ENCODE peak calls at places on chromosome 9, in six cellular contexts. T is left lung, N is dorsolateral prefrontal cortex, F is ovary, C is AG04450, S is upper lobe of right lung. L is an unnamed sample.

GRCh38 chr9:4936823-4937222 is 48.2 kb upstream of the JAK2 start:
- DNase-seq in N (no peak), T (no peak), C (no peak), F (no peak), S (no peak), L (no peak)

GRCh38 chr9:82721596-82721995 is 341.3 kb downstream of the RASEF start:
- DNase-seq in F (no peak), C (no peak), S (no peak), T (no peak), N (no peak), L (no peak)

GRCh38 chr9:133803745-133804144 is 65.6 kb upstream of the SARDH start:
- DNase-seq in F (no peak), N (no peak), C (no peak), T (no peak), S (no peak), L (no peak)

GRCh38 chr9:81976351-81976750 is 12.2 kb upstream of the SPATA31D1 start:
- DNase-seq in F (no peak), T (no peak), N (no peak), S (no peak), C (no peak), L (no peak)

GRCh38 chr9:120892748-120893584 is 16.0 kb upstream of the PHF19 start:
- DNase-seq in S (no peak), N (no peak), C (peak), F (no peak), T (no peak), L (no peak)

GRCh38 chr9:38263534-38263933 is 129.0 kb upstream of the ALDH1B1 start:
- DNase-seq in T (no peak), C (no peak), F (no peak), N (no peak), S (no peak), L (peak)

GRCh38 chr9:133711428-133712220 is 26.5 kb downstream of the SARDH start:
- DNase-seq in N (no peak), S (peak), F (peak), C (peak), T (peak), L (no peak)

GRCh38 chr9:99076483-99077171 is 28.3 kb upstream of the TGFBR1 start:
- DNase-seq in N (no peak), T (no peak), F (no peak), C (no peak), S (no peak), L (no peak)

GRCh38 chr9:78370991-78371390 is 74.1 kb downstream of the PSAT1 start:
- DNase-seq in S (no peak), T (no peak), C (no peak), F (no peak), N (no peak), L (no peak)

GRCh38 chr9:70315389-70315788 is 56.6 kb downstream of the SMC5 start:
- DNase-seq in C (no peak), F (no peak), S (no peak), N (no peak), T (no peak), L (no peak)

GRCh38 chr9:95124582-95125359 is 192.7 kb downstream of the FANCC start:
- DNase-seq in T (no peak), C (no peak), N (no peak), S (no peak), F (no peak), L (no peak)

GRCh38 chr9:21252727-21253547 is 13.1 kb upstream of the IFNA14 start:
- DNase-seq in C (no peak), N (peak), S (peak), T (peak), F (no peak), L (peak)

GRCh38 chr9:117138257-117138656 is 276.6 kb downstream of the ASTN2 start:
- DNase-seq in C (no peak), T (no peak), F (no peak), N (peak), S (no peak), L (no peak)

GRCh38 chr9:133708770-133709611 is 29.2 kb downstream of the SARDH start:
- DNase-seq in C (no peak), N (peak), T (peak), F (peak), S (peak), L (no peak)

GRCh38 chr9:34378376-34379060 is 1.8 kb upstream of the MYORG start:
- DNase-seq in N (no peak), T (no peak), F (no peak), S (no peak), C (no peak), L (no peak)

GRCh38 chr9:132745911-132746709 is 75.8 kb downstream of the GTF3C4 start:
- DNase-seq in C (no peak), F (no peak), T (no peak), S (peak), N (no peak), L (no peak)

GRCh38 chr9:89993678-89994630 is 389.1 kb downstream of the GADD45G start:
- DNase-seq in N (no peak), T (no peak), S (peak), C (no peak), F (no peak), L (no peak)

GRCh38 chr9:5389109-5389732 is 48.5 kb downstream of the PLGRKT start:
- DNase-seq in T (no peak), C (peak), F (no peak), S (no peak), N (no peak), L (no peak)

GRCh38 chr9:134293576-134294227 is 32.6 kb upstream of the RXRA start:
- DNase-seq in N (peak), S (no peak), F (no peak), T (peak), C (no peak), L (peak)

GRCh38 chr9:132350861-132351315 is 3.9 kb downstream of the SETX start:
- DNase-seq in C (no peak), F (no peak), T (no peak), N (no peak), S (no peak), L (no peak)

GRCh38 chr9:113153599-113153998 is 2.8 kb downstream of the SLC31A2 start:
- DNase-seq in N (no peak), S (no peak), T (no peak), C (no peak), F (no peak), L (no peak)

GRCh38 chr9:121398374-121398773 is 28.3 kb upstream of the STOM start:
- DNase-seq in F (no peak), C (peak), S (no peak), T (no peak), N (no peak), L (peak)

GRCh38 chr9:130036099-130036498 is 6.9 kb downstream of the FNBP1 start:
- DNase-seq in F (no peak), S (no peak), C (no peak), T (no peak), N (no peak), L (no peak)

GRCh38 chr9:94153905-94154304 is 69.6 kb downstream of the PTPDC1 start:
- DNase-seq in S (no peak), N (no peak), T (no peak), F (no peak), C (no peak), L (no peak)

GRCh38 chr9:21836437-21837161 is 34.2 kb downstream of the MTAP start:
- DNase-seq in C (peak), N (no peak), S (no peak), T (no peak), F (no peak), L (peak)

GRCh38 chr9:120733190-120733589 is 18.9 kb upstream of the MEGF9 start:
- DNase-seq in T (no peak), S (peak), C (peak), N (peak), F (no peak), L (no peak)

GRCh38 chr9:136825295-136826187 is 16.7 kb upstream of the AJM1 start:
- DNase-seq in N (no peak), C (no peak), S (no peak), F (no peak), T (peak), L (no peak)

GRCh38 chr9:38356851-38357250 is 35.7 kb upstream of the ALDH1B1 start:
- DNase-seq in C (no peak), S (no peak), N (no peak), F (no peak), T (no peak), L (no peak)

GRCh38 chr9:123514766-123515165 is 158.8 kb downstream of the CRB2 start:
- DNase-seq in S (no peak), F (no peak), T (no peak), N (no peak), C (no peak), L (no peak)

GRCh38 chr9:107039546-107039945 is 176.6 kb downstream of the ZNF462 start:
- DNase-seq in S (no peak), F (no peak), T (no peak), N (no peak), C (no peak), L (no peak)

GRCh38 chr9:113593682-113594281 is 130.3 kb downstream of the RGS3 start:
- DNase-seq in F (peak), C (peak), T (peak), S (peak), N (peak), L (peak)

GRCh38 chr9:111598730-111599091 is 736 bp downstream of the PTGR1 start:
- DNase-seq in T (no peak), F (peak), N (no peak), C (no peak), S (peak), L (no peak)

GRCh38 chr9:73009649-73010288 is 56.9 kb upstream of the ALDH1A1 start:
- DNase-seq in S (no peak), T (no peak), N (no peak), F (no peak), C (no peak), L (no peak)

GRCh38 chr9:94912700-94913249 is 186.3 kb downstream of the AOPEP start:
- DNase-seq in S (no peak), N (no peak), C (peak), T (no peak), F (no peak), L (no peak)

GRCh38 chr9:21680590-21680989 is 121.8 kb upstream of the MTAP start:
- DNase-seq in N (no peak), C (no peak), T (no peak), S (no peak), F (no peak), L (no peak)

GRCh38 chr9:96068511-96068910 is 193.0 kb downstream of the ERCC6L2 start:
- DNase-seq in T (no peak), N (no peak), S (no peak), F (peak), C (no peak), L (no peak)

GRCh38 chr9:124697326-124698200 is 73.5 kb downstream of the NR6A1 start:
- DNase-seq in F (no peak), N (no peak), S (no peak), T (no peak), C (no peak), L (no peak)

GRCh38 chr9:124698265-124698664 is 72.8 kb downstream of the NR6A1 start:
- DNase-seq in T (no peak), S (no peak), N (no peak), F (no peak), C (no peak), L (no peak)

GRCh38 chr9:124696101-124696500 is 75.0 kb downstream of the NR6A1 start:
- DNase-seq in C (no peak), N (no peak), F (no peak), T (no peak), S (no peak), L (no peak)

GRCh38 chr9:124695280-124695890 is 75.7 kb downstream of the NR6A1 start:
- DNase-seq in T (no peak), F (no peak), C (no peak), N (no peak), S (no peak), L (no peak)

DNA sequence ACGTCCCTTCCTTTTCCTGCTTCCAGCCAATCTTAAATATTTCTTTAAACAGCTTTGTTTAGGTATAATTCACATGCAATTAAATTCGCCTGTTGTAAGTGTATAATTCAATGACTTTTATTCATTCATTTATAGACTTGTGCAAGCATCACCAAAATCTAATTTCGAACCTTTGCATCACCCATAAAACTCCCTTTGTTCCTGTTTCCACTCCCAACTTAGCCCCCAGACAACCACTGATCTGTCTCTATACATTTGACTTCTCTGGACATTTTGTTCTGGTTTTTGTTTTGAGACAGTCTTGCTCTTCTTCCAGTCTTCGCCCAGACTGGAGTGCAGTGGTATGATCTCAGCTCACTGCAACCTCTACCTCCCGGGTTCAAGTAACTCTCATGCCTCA is 71.5 kb downstream of the NR6A1 start:
- DNase-seq in F (no peak), T (no peak), S (no peak), C (no peak), N (no peak), L (no peak)
- TF ChIP-seq CTCF in F (no peak), T (no peak), S (no peak), C (no peak), N (no peak), L (no peak)

GRCh38 chr9:35814841-35815543 is at the start of gene HINT2:
- DNase-seq in C (peak), N (peak), T (peak), F (peak), S (peak), L (peak)

GRCh38 chr9:35818341-35818740 is 3.5 kb upstream of the HINT2 start:
- DNase-seq in S (no peak), N (no peak), F (no peak), C (no peak), T (no peak), L (no peak)

GRCh38 chr9:35813434-35814105 is 1.3 kb downstream of the HINT2 start:
- DNase-seq in C (no peak), F (no peak), T (no peak), S (no peak), N (no peak), L (no peak)

GRCh38 chr9:35814106-35814840 is 569 bp downstream of the HINT2 start:
- DNase-seq in N (peak), S (peak), T (no peak), F (peak), C (no peak), L (no peak)

DNA sequence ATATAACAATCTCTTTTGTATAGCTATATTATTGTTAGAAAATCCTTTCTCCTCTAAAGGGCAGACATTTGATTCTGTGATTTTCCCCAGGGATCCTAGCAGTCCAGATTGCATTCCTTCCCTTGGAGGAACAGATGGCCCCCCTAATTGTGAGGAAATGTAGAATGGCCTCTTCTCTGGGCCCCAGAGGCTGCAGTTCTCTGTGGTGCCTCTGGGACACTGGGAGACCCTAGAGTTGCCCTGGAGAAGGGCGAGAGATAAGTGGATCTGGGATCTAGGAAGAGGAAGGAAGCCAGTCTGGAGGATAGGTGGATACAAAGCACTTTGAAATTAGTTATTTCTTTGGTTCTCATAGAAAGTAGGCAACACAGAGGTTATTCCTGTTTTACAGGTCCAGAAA is 1.9 kb upstream of the HINT2 start:
- DNase-seq in C (no peak), F (no peak), S (no peak), N (no peak), T (no peak), L (no peak)
- TF ChIP-seq CTCF in C (peak), F (no peak), S (no peak), N (no peak), T (no peak), L (no peak)

DNA sequence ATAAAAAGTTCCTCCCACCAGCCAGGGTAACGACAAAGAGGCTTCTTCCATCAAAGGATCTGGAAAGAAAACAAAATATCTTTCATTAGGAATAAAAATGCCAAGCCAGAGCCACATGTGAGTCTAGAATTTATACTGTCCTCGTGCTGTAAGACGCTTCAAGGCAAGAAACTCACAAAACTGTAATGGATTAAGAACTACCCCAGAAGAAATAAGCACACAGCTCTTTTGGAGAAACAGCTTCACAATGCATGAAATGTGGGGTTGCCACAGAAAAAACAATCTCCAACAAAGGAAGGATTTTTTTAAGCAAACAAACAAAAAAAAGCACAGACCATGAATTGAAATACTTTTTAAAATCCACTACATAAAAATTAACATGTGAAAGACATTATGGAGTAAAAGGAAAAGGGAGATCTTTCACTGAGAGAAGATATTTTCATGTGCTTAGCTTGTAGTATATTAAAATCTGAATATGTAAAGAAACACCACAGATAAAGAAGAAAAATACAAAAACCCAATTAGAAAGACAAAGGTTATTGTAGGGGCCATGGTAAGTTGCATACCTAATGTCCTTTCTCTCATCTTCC is 140.5 kb upstream of the NFIL3 start:
- DNase-seq in N (no peak), C (no peak), S (no peak), F (no peak), T (no peak), L (no peak)
- TF ChIP-seq CTCF in N (no peak), C (no peak), S (no peak), F (no peak), T (no peak), L (no peak)

GRCh38 chr9:84404095-84404686 is 63.6 kb upstream of the SLC28A3 start:
- DNase-seq in T (no peak), N (no peak), C (no peak), F (no peak), S (no peak), L (no peak)
- TF ChIP-seq CTCF in T (peak), N (peak), C (peak), F (no peak), S (peak), L (peak)

DNA sequence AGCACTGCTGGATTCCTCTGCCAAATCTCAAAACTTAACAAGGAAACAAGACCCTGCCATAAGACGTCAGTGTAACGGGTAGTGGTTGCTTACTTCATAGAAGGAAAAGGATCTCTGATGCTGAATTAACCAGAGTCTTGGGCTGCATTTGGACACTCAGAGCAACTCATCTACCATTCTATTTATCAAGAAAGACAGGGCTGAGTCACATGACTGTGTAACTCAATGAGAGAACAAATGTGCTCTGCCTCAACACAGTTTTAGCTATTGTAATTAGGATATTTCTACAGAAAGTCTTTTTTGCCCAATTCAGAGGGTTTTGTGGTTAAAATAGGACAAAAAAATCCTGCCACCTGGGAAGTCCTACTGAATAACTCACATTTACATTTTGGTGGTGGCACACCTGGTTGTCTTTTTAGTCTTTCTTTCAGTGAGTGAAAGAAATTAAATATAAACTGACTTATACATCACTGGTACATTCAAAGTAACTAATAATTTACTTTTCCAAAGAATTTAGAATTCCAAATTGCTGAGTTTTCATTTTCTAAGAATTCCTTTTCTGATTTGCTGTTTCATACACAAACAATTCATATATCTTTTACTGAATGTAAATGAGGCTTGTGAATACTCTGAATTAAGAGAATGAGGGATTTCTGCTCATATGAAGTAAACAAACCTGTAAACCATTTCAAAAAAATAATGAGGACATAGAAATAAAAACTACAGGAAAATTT is 104.4 kb downstream of the MPDZ start:
- DNase-seq in N (no peak), F (no peak), C (no peak), T (no peak), S (no peak), L (no peak)
- TF ChIP-seq CTCF in N (no peak), F (no peak), C (no peak), T (no peak), S (no peak), L (no peak)

DNA sequence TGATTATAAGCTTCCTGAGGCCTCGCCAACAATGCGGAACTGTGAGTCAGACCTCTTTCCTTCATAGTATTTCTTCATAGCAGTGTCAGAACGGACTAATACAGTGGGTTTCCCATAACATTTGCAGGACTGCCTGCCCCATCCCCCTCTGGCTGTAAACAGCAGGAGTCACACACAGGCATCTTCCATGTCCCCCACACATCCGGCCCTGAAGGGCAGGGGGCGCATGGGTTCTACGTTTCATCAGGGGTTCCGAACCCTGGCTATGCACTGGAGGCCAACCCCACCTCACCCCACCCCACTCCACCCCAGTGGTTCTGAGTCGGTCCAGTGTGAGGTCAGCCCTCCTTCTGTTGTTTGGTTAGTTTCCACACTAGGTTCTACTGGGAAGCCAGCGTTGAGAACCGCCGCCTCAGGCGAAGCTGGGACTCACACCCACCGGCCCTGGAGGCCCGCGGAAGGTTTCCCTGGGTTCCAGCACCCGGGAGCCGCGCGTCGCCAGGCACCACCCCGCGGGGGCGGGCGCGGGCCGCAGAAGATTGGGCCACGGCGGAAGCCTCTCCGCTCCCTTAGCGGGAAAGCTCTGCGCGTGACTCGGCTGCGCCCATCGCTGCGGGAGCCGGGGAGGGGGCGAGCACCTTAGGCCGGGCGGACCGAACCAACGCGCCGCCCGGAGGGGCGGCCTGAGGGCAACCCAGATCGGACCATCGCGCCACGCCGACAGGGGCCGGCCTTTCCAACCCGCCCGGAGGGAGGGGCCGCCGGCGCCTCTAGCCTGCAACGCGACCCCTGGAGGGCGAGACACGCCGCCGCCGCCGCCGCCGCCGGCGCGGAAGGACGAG is at the start of gene RUSC2:
- DNase-seq in F (peak), C (peak), N (peak), S (peak), T (peak), L (peak)
- TF ChIP-seq CTCF in F (peak), C (peak), N (peak), S (peak), T (peak), L (peak)

GRCh38 chr9:92293452-92294296 is at the start of gene IARS1:
- DNase-seq in T (peak), N (peak), F (peak), C (peak), S (peak), L (peak)
- TF ChIP-seq CTCF in T (no peak), N (peak), F (no peak), C (peak), S (peak), L (peak)